ENCODE peak calls at places on chromosomes 11 and 22, in seven cellular contexts. A is fibroblast of pulmonary artery, Z is uterus, Q is MM.1S, M is sigmoid colon, T is OCI-LY7, Y is neural progenitor cell. R is an unnamed sample.

GRCh38 chr11:66204412-66204811 is 64.0 kb upstream of the RAB1B start:
- DNase-seq in A (no peak), Z (no peak), Q (no peak), M (no peak), T (no peak), Y (no peak), R (no peak)

GRCh38 chr22:17867160-17867785 is 93.0 kb upstream of the BID start:
- DNase-seq in A (no peak), Z (peak), Q (no peak), M (peak), T (no peak), Y (no peak), R (no peak)

GRCh38 chr11:2590131-2590950 is 109.5 kb downstream of the KCNQ1OT1 start:
- DNase-seq in A (no peak), Z (no peak), Q (no peak), M (no peak), T (no peak), Y (no peak), R (no peak)

GRCh38 chr22:36039125-36039524 is 10.5 kb upstream of the RBFOX2 start:
- DNase-seq in A (no peak), Z (no peak), Q (no peak), M (no peak), T (no peak), Y (no peak), R (no peak)

GRCh38 chr11:26231252-26231661 is 100.7 kb upstream of the ANO3 start:
- DNase-seq in A (peak), Z (no peak), Q (no peak), M (no peak), T (no peak), Y (no peak), R (peak)

GRCh38 chr11:117220999-117221774 is 10.7 kb downstream of the PCSK7 start:
- DNase-seq in A (peak), Z (peak), Q (no peak), M (peak), T (no peak), Y (no peak), R (no peak)

GRCh38 chr11:35418847-35419712 is at the start of gene SLC1A2:
- DNase-seq in A (peak), Z (peak), Q (peak), M (no peak), T (no peak), Y (peak), R (peak)

GRCh38 chr11:102237096-102237735 is 80.1 kb upstream of the BIRC3 start:
- DNase-seq in A (no peak), Z (no peak), Q (no peak), M (no peak), T (no peak), Y (peak), R (peak)

GRCh38 chr11:79047356-79047755 is 393.5 kb downstream of the TENM4 start:
- DNase-seq in A (no peak), Z (no peak), Q (no peak), M (no peak), T (no peak), Y (no peak), R (no peak)

GRCh38 chr22:48209473-48210271 is 1447.2 kb downstream of the TBC1D22A start:
- DNase-seq in A (no peak), Z (no peak), Q (no peak), M (no peak), T (no peak), Y (no peak), R (no peak)

GRCh38 chr11:70568504-70569172 is 170.3 kb downstream of the CTTN start:
- DNase-seq in A (peak), Z (peak), Q (no peak), M (no peak), T (no peak), Y (peak), R (peak)

GRCh38 chr11:6418199-6418957 is 516 bp downstream of the APBB1 start:
- DNase-seq in A (no peak), Z (peak), Q (no peak), M (no peak), T (no peak), Y (peak), R (no peak)

GRCh38 chr22:46738961-46739870 is 1.2 kb upstream of the CERK start:
- DNase-seq in A (peak), Z (no peak), Q (peak), M (no peak), T (peak), Y (peak), R (peak)

GRCh38 chr11:98568011-98568410 is 452.7 kb upstream of the CNTN5 start:
- DNase-seq in A (peak), Z (no peak), Q (no peak), M (no peak), T (no peak), Y (no peak), R (no peak)

GRCh38 chr11:65362966-65363365 is 8.4 kb downstream of the TIGD3 start:
- DNase-seq in A (no peak), Z (no peak), Q (no peak), M (no peak), T (no peak), Y (no peak), R (no peak)

GRCh38 chr11:120335596-120335927 is 651 bp upstream of the ARHGEF12 start:
- DNase-seq in A (peak), Z (no peak), Q (peak), M (no peak), T (no peak), Y (no peak), R (no peak)

GRCh38 chr11:94007906-94008305 is 13.2 kb upstream of the HEPHL1 start:
- DNase-seq in A (no peak), Z (no peak), Q (no peak), M (no peak), T (no peak), Y (no peak), R (no peak)

GRCh38 chr11:118618115-118618990 is 10.9 kb downstream of the PHLDB1 start:
- DNase-seq in A (peak), Z (peak), Q (no peak), M (peak), T (no peak), Y (peak), R (peak)

GRCh38 chr11:62881579-62882427 is 1.1 kb downstream of the SLC3A2 start:
- DNase-seq in A (peak), Z (peak), Q (peak), M (peak), T (peak), Y (peak), R (peak)

GRCh38 chr11:127182586-127183203 is 182.1 kb upstream of the KIRREL3 start:
- DNase-seq in A (no peak), Z (no peak), Q (no peak), M (no peak), T (no peak), Y (no peak), R (no peak)

GRCh38 chr11:68437927-68438657 is 22.5 kb upstream of the PPP6R3 start:
- DNase-seq in A (no peak), Z (no peak), Q (no peak), M (no peak), T (no peak), Y (no peak), R (no peak)

GRCh38 chr11:70661763-70662501 is 263.6 kb downstream of the CTTN start:
- DNase-seq in A (no peak), Z (no peak), Q (no peak), M (no peak), T (no peak), Y (peak), R (peak)

GRCh38 chr11:125086633-125087296 is 23.7 kb downstream of the SLC37A2 start:
- DNase-seq in A (no peak), Z (no peak), Q (no peak), M (peak), T (no peak), Y (no peak), R (no peak)

GRCh38 chr11:45658292-45658991 is 7.0 kb downstream of the CHST1 start:
- DNase-seq in A (peak), Z (peak), Q (no peak), M (peak), T (no peak), Y (peak), R (peak)

GRCh38 chr11:69326622-69327219 is 32.8 kb downstream of the MYEOV start:
- DNase-seq in A (no peak), Z (no peak), Q (no peak), M (peak), T (no peak), Y (no peak), R (no peak)

GRCh38 chr11:19253149-19253540 is 12.4 kb upstream of the E2F8 start:
- DNase-seq in A (peak), Z (no peak), Q (no peak), M (no peak), T (no peak), Y (no peak), R (no peak)

GRCh38 chr11:125129316-125129990 is 18.0 kb upstream of the TMEM218 start:
- DNase-seq in A (no peak), Z (no peak), Q (no peak), M (no peak), T (no peak), Y (peak), R (no peak)

GRCh38 chr11:89521294-89521693 is 30.1 kb upstream of the NOX4 start:
- DNase-seq in A (no peak), Z (no peak), Q (no peak), M (no peak), T (no peak), Y (no peak), R (peak)

GRCh38 chr22:24244144-24244787 is 616 bp downstream of the GGT5 start:
- DNase-seq in A (peak), Z (peak), Q (no peak), M (no peak), T (peak), Y (no peak), R (peak)

GRCh38 chr11:12413141-12414055 is 36.0 kb downstream of the PARVA start:
- DNase-seq in A (no peak), Z (no peak), Q (no peak), M (no peak), T (no peak), Y (no peak), R (no peak)

GRCh38 chr22:37186997-37187522 is 987 bp downstream of the C1QTNF6 start:
- DNase-seq in A (peak), Z (no peak), Q (no peak), M (peak), T (no peak), Y (no peak), R (peak)

GRCh38 chr11:22860241-22860640 is at the start of gene CCDC179:
- DNase-seq in A (no peak), Z (no peak), Q (no peak), M (no peak), T (no peak), Y (no peak), R (no peak)

DNA sequence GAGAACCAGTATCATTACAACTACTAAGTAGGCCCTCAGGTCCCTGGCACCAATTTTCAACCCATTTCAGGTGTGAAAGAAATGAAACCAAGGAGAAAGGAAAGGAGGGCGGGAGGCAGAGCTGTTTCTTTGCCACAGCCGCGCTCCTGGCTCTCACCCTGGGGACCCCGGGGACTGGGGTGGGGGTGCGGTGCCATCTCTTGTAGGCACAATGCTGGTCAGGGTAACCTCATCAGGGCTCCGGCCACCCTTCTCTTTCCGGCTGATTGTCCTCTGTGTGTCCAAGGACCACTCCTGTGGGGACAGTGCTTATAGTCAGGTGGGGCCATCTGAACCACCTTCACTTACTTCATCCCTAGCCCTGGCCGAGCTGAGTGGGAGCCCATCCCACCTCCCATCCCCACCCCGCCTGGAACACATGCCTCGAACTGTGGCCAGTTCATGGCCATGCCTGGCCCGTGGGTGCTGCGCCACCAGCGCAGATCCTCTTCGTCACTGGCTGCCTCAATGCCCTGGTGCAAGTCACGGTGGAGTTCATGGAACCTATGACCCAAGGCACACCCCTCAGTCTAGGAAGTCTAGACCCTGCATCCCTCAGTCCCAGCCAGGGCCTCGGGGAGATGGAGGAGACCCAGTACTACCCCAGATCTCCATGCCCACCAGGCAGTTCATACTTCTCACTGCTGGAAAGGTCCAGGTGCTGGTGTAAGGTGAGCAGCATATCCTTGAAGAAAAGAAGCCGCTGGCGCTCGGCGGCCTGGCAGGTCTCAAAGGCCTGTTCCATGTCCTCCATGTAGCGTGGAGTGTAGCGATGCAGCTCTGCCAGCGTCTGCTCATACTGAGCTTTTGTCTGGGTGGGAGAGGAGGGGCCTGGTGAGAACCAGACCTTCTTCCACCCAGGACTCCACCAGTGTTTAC is 2.3 kb upstream of the ARFGAP2 start:
- DNase-seq in A (no peak), Z (no peak), Q (no peak), M (no peak), T (no peak), Y (no peak), R (no peak)
- TF ChIP-seq CTCF in A (no peak), Z (no peak), Q (no peak), M (no peak), T (no peak), Y (no peak), R (no peak)

GRCh38 chr11:72821920-72822799 is 7.9 kb downstream of the ATG16L2 start:
- DNase-seq in A (peak), Z (peak), Q (peak), M (peak), T (peak), Y (peak), R (peak)
- H3K4me3 ChIP-seq in A (peak), Z (peak), Q (no peak), M (peak), T (no peak), Y (peak), R (peak)

GRCh38 chr11:34209809-34210208 is 104.4 kb downstream of the NAT10 start:
- DNase-seq in A (no peak), Z (no peak), Q (no peak), M (no peak), T (no peak), Y (peak), R (no peak)
- TF ChIP-seq CTCF in A (no peak), Z (no peak), Q (no peak), M (no peak), T (no peak), Y (no peak), R (no peak)

GRCh38 chr11:67435031-67435726 is 2.3 kb downstream of the PTPRCAP start:
- DNase-seq in A (no peak), Z (no peak), Q (no peak), M (no peak), T (no peak), Y (no peak), R (no peak)
- H3K4me3 ChIP-seq in A (no peak), Z (no peak), Q (no peak), M (no peak), T (peak), Y (no peak), R (no peak)

DNA sequence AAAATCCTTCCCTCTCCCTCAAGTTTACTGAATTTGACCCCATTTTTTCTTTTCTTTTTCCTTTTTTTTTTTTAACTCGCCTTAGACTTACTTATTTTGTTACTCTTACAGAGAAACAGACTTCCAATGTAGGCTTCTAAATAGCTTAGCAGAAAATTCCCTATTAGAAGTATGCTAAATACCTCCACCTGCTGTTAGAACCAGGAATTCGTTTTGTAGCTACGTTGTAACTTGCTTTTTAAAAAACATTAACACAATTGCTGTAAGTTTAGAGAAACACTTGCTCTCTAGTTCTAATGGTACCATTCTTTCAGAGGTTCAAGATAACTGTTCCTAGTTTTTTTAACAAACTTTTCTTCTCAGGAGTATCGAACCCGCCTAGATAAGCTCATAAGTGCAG is 324.2 kb downstream of the DCDC1 start:
- DNase-seq in A (peak), Z (no peak), Q (no peak), M (no peak), T (no peak), Y (peak), R (peak)
- TF ChIP-seq CTCF in A (peak), Z (no peak), Q (peak), M (no peak), T (peak), Y (peak), R (peak)

DNA sequence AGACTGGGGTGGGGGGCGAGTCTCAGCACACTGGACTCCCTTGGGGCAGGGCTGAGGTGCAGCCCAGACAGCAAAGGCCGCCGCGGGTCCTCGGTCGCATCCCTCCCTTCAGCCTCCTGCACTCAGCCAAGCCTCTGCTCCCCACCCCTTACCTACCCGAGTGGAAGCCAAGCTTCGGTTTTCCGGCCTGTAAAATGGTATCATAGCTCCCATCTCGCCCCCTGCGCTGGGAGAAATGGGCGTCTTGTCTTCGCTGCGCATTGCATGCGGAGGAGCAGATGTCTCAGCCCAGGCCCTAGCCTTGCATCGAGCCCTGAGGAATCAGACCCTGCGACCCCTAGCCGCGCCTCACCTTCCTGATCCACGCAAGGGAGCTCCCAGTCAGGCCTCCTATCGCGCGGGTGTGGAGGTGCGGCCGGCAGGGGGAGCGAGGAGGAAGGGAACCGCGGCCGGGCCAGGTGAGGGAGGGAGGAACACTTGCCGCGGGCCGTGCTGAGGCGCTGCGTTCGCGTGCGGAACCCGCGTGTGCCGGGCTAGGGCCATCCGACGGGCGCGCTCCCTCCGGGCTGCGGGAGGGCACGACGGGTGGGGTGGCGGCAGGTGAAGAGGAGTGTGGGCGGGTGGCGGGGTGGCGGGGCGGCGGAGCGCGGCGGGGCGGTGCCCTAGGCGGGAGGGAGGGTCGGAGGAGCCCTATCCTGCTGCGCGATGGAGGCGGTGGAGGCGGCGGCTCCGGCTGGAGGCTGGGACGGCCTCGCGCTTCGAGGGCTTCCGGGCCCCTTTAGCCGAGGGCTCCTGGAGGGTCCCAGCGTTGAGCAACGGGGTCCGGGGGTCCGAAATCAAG is 4.1 kb upstream of the TBX1 start:
- DNase-seq in A (no peak), Z (peak), Q (peak), M (no peak), T (peak), Y (peak), R (no peak)
- H3K4me3 ChIP-seq in A (no peak), Z (no peak), Q (peak), M (peak), T (peak), Y (peak), R (peak)

GRCh38 chr22:38260760-38261477 is 11.9 kb downstream of the TMEM184B start:
- DNase-seq in A (no peak), Z (no peak), Q (peak), M (no peak), T (peak), Y (peak), R (no peak)
- TF ChIP-seq CTCF in A (peak), Z (peak), Q (peak), M (no peak), T (peak), Y (no peak), R (peak)

GRCh38 chr11:1574256-1575242 is 2.5 kb upstream of the DUSP8 start:
- DNase-seq in A (peak), Z (peak), Q (peak), M (peak), T (peak), Y (peak), R (peak)

GRCh38 chr11:1572200-1573076 is at the start of gene DUSP8:
- DNase-seq in A (peak), Z (peak), Q (peak), M (peak), T (peak), Y (peak), R (peak)

GRCh38 chr11:1573847-1574255 is 1.8 kb upstream of the DUSP8 start:
- DNase-seq in A (no peak), Z (peak), Q (no peak), M (peak), T (no peak), Y (no peak), R (no peak)

GRCh38 chr11:1571760-1572199 is 291 bp downstream of the DUSP8 start:
- DNase-seq in A (no peak), Z (no peak), Q (no peak), M (no peak), T (no peak), Y (no peak), R (no peak)

GRCh38 chr11:1573077-1573846 is 1.2 kb upstream of the DUSP8 start:
- DNase-seq in A (no peak), Z (peak), Q (no peak), M (peak), T (no peak), Y (no peak), R (no peak)
- H3K4me3 ChIP-seq in A (no peak), Z (peak), Q (peak), M (peak), T (peak), Y (peak), R (no peak)

DNA sequence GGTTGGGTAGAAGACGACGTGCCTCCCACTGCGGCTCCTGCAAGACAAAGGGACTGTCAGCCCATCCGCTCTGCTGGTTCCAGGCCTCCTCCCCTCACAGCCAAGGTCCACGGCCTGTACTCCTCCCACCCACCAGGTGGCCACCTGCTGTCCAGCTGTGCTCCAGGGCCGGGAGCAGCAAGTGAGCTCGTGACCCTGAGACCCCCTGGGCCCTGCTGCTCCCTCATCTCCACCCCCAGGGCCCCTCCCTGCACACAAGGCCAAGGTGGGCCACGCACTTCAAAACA is 27.4 kb downstream of the TSPAN4 start:
- DNase-seq in A (no peak), Z (no peak), Q (no peak), M (no peak), T (no peak), Y (no peak), R (no peak)
- TF ChIP-seq CTCF in A (peak), Z (no peak), Q (no peak), M (no peak), T (no peak), Y (no peak), R (peak)